ENCODE peak calls at places on chromosomes 6 and 20, in ten cellular contexts. H, U, S, D, C, E, Q, V, R and B are unnamed samples.

GRCh38 chr20:45506398-45506797 is 9.0 kb downstream of the SPINT3 start:
- DNase-seq in H (no peak), E (no peak), Q (no peak), S (no peak), C (no peak), V (no peak), R (no peak), U (no peak), D (no peak), B (no peak)

GRCh38 chr6:69894578-69895347 is 28.4 kb downstream of the COL19A1 start:
- DNase-seq in H (no peak), D (peak), S (peak), E (no peak), R (no peak), U (no peak), C (peak), Q (peak), V (no peak), B (peak)

GRCh38 chr6:150448221-150448620 is 79.4 kb downstream of the IYD start:
- DNase-seq in Q (no peak), S (no peak), R (no peak), D (no peak), C (no peak), E (no peak), V (no peak), U (no peak), H (no peak), B (no peak)

GRCh38 chr6:114142256-114142655 is 171.3 kb upstream of the HDAC2 start:
- DNase-seq in H (no peak), V (no peak), S (no peak), C (no peak), E (no peak), D (no peak), U (no peak), R (no peak), Q (no peak), B (no peak)

GRCh38 chr6:111150577-111150976 is 63.3 kb downstream of the SLC16A10 start:
- DNase-seq in C (no peak), D (no peak), V (no peak), Q (no peak), R (no peak), H (no peak), U (no peak), E (no peak), S (no peak), B (no peak)

GRCh38 chr20:35260426-35260825 is 17.5 kb downstream of the MMP24OS start:
- DNase-seq in V (no peak), U (no peak), H (no peak), E (no peak), S (no peak), D (no peak), R (no peak), C (no peak), Q (no peak), B (no peak)

GRCh38 chr20:43941476-43942212 is 27.0 kb downstream of the TOX2 start:
- DNase-seq in C (no peak), U (no peak), D (no peak), S (peak), E (no peak), H (peak), V (no peak), R (no peak), Q (no peak), B (no peak)

GRCh38 chr6:156502969-156503504 is 274.1 kb upstream of the ARID1B start:
- DNase-seq in D (no peak), H (no peak), R (no peak), U (no peak), Q (no peak), V (no peak), E (no peak), S (peak), C (no peak), B (no peak)

GRCh38 chr6:121940728-121941127 is 458.7 kb upstream of the HSF2 start:
- DNase-seq in U (no peak), Q (no peak), D (no peak), E (no peak), H (no peak), S (no peak), V (no peak), C (no peak), R (no peak), B (no peak)

GRCh38 chr6:1778693-1779235 is 169.0 kb downstream of the FOXC1 start:
- DNase-seq in V (no peak), S (no peak), D (no peak), H (no peak), E (no peak), C (no peak), Q (no peak), U (no peak), R (no peak), B (no peak)

GRCh38 chr6:150203871-150204545 is 61.2 kb downstream of the PPP1R14C start:
- DNase-seq in Q (no peak), U (no peak), R (no peak), E (no peak), H (no peak), V (no peak), C (no peak), D (no peak), S (no peak), B (no peak)

GRCh38 chr6:2480267-2480966 is 235.0 kb upstream of the GMDS start:
- DNase-seq in H (no peak), D (no peak), E (no peak), C (no peak), V (no peak), R (no peak), Q (no peak), S (peak), U (no peak), B (no peak)

GRCh38 chr6:158545043-158545966 is 14.6 kb upstream of the TMEM181 start:
- DNase-seq in R (no peak), D (no peak), Q (no peak), C (no peak), E (no peak), V (no peak), U (no peak), H (no peak), S (no peak), B (no peak)

GRCh38 chr6:157528931-157529653 is 148.1 kb downstream of the ZDHHC14 start:
- DNase-seq in H (peak), E (no peak), C (no peak), S (peak), D (no peak), R (no peak), U (no peak), Q (no peak), V (no peak), B (no peak)

GRCh38 chr6:145042559-145042958 is 692.8 kb downstream of the EPM2A start:
- DNase-seq in V (no peak), R (no peak), C (no peak), U (no peak), S (no peak), Q (no peak), D (no peak), H (peak), E (no peak), B (no peak)

GRCh38 chr6:79421707-79422484 is 115.3 kb downstream of the LCA5 start:
- DNase-seq in E (no peak), S (no peak), Q (peak), C (peak), V (peak), U (no peak), H (peak), R (no peak), D (peak), B (peak)

GRCh38 chr6:81171991-81172740 is 580.3 kb downstream of the TENT5A start:
- DNase-seq in H (no peak), D (no peak), E (no peak), U (no peak), R (no peak), C (no peak), S (no peak), Q (no peak), V (peak), B (no peak)

GRCh38 chr6:87045521-87046075 is 49.3 kb downstream of the CGA start:
- DNase-seq in D (no peak), V (no peak), U (no peak), C (no peak), Q (no peak), E (no peak), H (peak), S (no peak), R (no peak), B (no peak)

GRCh38 chr6:46465294-46466165 is 25.7 kb downstream of the RCAN2 start:
- DNase-seq in V (no peak), C (peak), U (no peak), Q (no peak), H (no peak), S (no peak), E (no peak), R (no peak), D (no peak), B (no peak)

GRCh38 chr20:1426231-1426849 is 33.5 kb upstream of the FKBP1A start:
- DNase-seq in R (no peak), H (no peak), E (no peak), C (no peak), D (peak), Q (no peak), S (no peak), V (no peak), U (no peak), B (no peak)

GRCh38 chr6:152170702-152171667 is 363.5 kb downstream of the ESR1 start:
- DNase-seq in V (no peak), E (no peak), C (peak), D (no peak), U (peak), Q (no peak), S (no peak), R (peak), H (no peak), B (no peak)

GRCh38 chr20:53774487-53775203 is 181.0 kb upstream of the ZNF217 start:
- DNase-seq in C (peak), H (no peak), R (no peak), Q (peak), D (no peak), U (no peak), V (peak), S (no peak), E (no peak), B (peak)